ENCODE peak calls at places on chromosomes 5 and 9, in eight cellular contexts. W is pancreas; E is testis; Q is fibroblast of the aortic adventitia; C is ovary; K is neural crest cell; Y is heart left ventricle; U is CD8-positive, alpha-beta T cell. M is an unnamed sample.

GRCh38 chr5:110038297-110038997 is 348.7 kb downstream of the MAN2A1 start:
- DNase-seq in W (no peak), E (no peak), Q (peak; percentile 44), C (no peak), K (no peak), Y (no peak), U (no peak), M (no peak)

GRCh38 chr9:35110327-35110758 is 5.3 kb downstream of the ATOSB start:
- DNase-seq in W (no peak), E (peak; percentile 9), Q (peak; percentile 37), C (no peak), K (no peak), Y (peak; percentile 38), U (no peak), M (no peak)

GRCh38 chr5:118889165-118889564 is 99.2 kb downstream of the DTWD2 start:
- DNase-seq in W (no peak), E (no peak), Q (no peak), C (no peak), K (no peak), Y (no peak), U (no peak), M (no peak)

GRCh38 chr9:132207839-132208615 is 46.2 kb downstream of the NTNG2 start:
- DNase-seq in W (no peak), E (no peak), Q (no peak), C (no peak), K (no peak), Y (no peak), U (no peak), M (no peak)

GRCh38 chr9:124356745-124357390 is 58.4 kb downstream of the PSMB7 start:
- DNase-seq in W (no peak), E (peak; percentile 11), Q (no peak), C (no peak), K (no peak), Y (no peak), U (no peak), M (no peak)

GRCh38 chr5:53991942-53992341 is 318.4 kb downstream of the ARL15 start:
- DNase-seq in W (no peak), E (no peak), Q (peak; percentile 32), C (no peak), K (no peak), Y (no peak), U (no peak), M (no peak)

GRCh38 chr9:80692751-80693150 is 996.6 kb downstream of the TLE1 start:
- DNase-seq in W (no peak), E (no peak), Q (no peak), C (no peak), K (no peak), Y (no peak), U (no peak), M (no peak)

GRCh38 chr9:131235480-131235851 is 40.8 kb downstream of the FAM78A start:
- DNase-seq in W (no peak), E (no peak), Q (no peak), C (no peak), K (no peak), Y (no peak), U (no peak), M (no peak)

GRCh38 chr9:133059623-133060022 is 2.2 kb upstream of the CEL start:
- DNase-seq in W (peak; percentile 77), E (no peak), Q (no peak), C (no peak), K (no peak), Y (no peak), U (no peak), M (no peak)

GRCh38 chr9:35741740-35742139 is 7.3 kb downstream of the GBA2 start:
- DNase-seq in W (no peak), E (no peak), Q (no peak), C (no peak), K (no peak), Y (no peak), U (no peak), M (no peak)

GRCh38 chr5:153504726-153505125 is 14.3 kb downstream of the GRIA1 start:
- DNase-seq in W (no peak), E (no peak), Q (no peak), C (no peak), K (no peak), Y (no peak), U (no peak), M (no peak)

GRCh38 chr9:129724456-129725190 is 28.2 kb downstream of the PTGES start:
- DNase-seq in W (no peak), E (no peak), Q (no peak), C (no peak), K (no peak), Y (no peak), U (no peak), M (no peak)

GRCh38 chr9:121738969-121739368 is 87.5 kb downstream of the DAB2IP start:
- DNase-seq in W (no peak), E (peak; percentile 45), Q (peak; percentile 70), C (no peak), K (no peak), Y (no peak), U (no peak), M (no peak)

GRCh38 chr9:19492775-19493173 is 84.0 kb downstream of the ACER2 start:
- DNase-seq in W (no peak), E (no peak), Q (no peak), C (no peak), K (no peak), Y (no peak), U (no peak), M (no peak)

GRCh38 chr5:417301-417700 is 25.7 kb upstream of the EXOC3 start:
- DNase-seq in W (no peak), E (no peak), Q (no peak), C (peak; percentile 7), K (no peak), Y (no peak), U (no peak), M (no peak)

GRCh38 chr9:131475956-131476776 is 26.6 kb upstream of the POMT1 start:
- DNase-seq in W (no peak), E (no peak), Q (no peak), C (peak; percentile 40), K (no peak), Y (peak; percentile 32), U (no peak), M (no peak)

GRCh38 chr5:33721491-33722245 is 170.1 kb downstream of the ADAMTS12 start:
- DNase-seq in W (no peak), E (no peak), Q (peak; percentile 83), C (no peak), K (no peak), Y (no peak), U (no peak), M (no peak)

GRCh38 chr5:140576776-140577201 is 12.2 kb downstream of the SLC35A4 start:
- DNase-seq in W (no peak), E (no peak), Q (peak; percentile 31), C (no peak), K (no peak), Y (no peak), U (no peak), M (no peak)

GRCh38 chr5:150245111-150245789 is 44.3 kb downstream of the CAMK2A start:
- DNase-seq in W (no peak), E (peak; percentile 23), Q (peak; percentile 53), C (peak; percentile 67), K (peak; percentile 32), Y (peak; percentile 86), U (no peak), M (no peak)

DNA sequence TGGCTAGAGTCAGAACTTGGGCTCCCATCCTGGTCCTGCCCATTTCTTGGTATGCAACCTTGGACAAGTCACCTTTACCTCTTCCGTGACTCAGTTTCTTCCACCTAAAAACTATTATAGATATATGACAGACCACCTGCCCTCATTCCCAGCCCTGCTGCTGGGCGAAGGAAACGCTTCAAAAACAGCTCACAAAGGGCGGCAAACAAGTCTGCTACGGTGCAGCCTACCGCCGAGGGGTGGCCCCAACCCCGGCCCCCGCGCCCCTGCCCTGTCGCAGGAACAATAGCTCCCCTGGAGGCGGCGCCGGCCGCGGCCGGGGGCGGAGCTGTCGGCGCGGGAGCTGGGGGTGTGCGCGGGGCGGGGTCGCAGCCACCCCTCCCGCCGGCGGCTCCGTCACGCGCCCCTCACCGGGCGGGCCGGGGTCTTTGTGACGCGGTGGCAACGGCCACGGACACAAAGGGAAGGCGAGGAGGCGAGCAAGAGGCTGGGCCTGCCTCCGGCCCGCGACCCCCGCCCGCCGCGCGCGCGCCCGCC is at the start of gene TMEFF1:
- DNase-seq in W (peak; percentile 14), E (peak; percentile 36), Q (no peak), C (peak; percentile 53), K (peak; percentile 70), Y (peak; percentile 36), U (no peak), M (peak; percentile 57)
- TF ChIP-seq CTCF in W (no peak), E (no peak), Q (peak; percentile 22), C (no peak), K (peak; percentile 49), Y (no peak), U (no peak), M (no peak)

DNA sequence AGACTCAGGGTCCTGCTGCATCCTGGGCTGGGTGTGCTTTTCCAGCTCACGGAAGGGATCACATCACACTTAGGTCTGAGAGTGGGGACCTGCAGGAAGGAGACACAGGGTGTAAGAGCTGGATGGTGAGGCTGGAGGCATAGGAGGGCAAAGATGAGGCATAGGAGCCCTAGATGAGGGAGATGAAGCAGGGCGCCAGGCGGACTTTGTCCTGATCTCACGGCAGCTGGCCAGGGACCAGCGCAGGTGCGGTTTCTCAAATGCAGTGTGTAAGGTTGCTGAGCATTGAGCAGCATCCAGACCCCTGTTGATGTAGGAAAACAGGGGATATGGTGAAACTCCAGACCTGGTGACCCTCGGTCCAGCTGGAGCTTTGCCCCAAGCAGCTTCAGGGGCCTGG is 156.5 kb downstream of the PSAT1 start:
- DNase-seq in W (no peak), E (no peak), Q (no peak), C (no peak), K (no peak), Y (no peak), U (no peak), M (no peak)
- TF ChIP-seq CTCF in W (no peak), E (no peak), Q (no peak), C (no peak), K (no peak), Y (no peak), U (no peak), M (no peak)

DNA sequence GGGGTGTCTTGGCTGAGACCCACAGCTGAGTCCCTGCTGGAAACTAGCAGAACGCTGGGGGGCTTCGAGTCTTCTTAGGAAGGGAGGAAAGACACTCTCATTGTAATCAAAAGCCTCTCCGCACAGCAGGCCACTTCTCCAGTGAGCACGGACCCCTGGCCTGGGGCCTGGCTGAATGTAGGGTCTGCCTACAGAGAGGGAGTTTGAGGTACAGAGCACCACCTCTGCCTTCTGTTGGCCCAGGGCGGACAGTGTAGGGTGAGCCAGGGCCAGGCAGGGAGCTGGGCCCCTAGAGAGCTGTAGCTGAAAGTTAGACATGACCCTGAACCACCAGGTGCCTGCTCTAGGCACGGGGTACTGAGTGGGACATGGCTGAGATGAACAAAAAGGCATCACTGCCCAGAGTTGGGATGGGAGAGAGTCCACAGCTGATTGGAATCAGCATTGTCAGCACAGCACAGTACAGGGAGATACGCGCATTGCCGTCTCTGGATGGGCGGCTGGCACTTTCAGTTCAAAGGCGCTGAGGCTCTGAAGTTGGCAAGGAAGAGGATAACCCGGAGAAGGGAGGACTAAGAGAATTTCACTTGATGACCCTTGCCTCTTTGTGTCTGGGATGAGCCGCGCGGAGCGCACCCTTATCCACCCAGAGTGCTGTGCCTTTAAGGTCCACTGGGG is 363 bp upstream of the SLC25A48 start:
- DNase-seq in W (no peak), E (peak; percentile 67), Q (peak; percentile 29), C (no peak), K (no peak), Y (no peak), U (no peak), M (no peak)
- TF ChIP-seq CTCF in W (peak; percentile 65), E (peak; percentile 39), Q (peak; percentile 71), C (no peak), K (no peak), Y (no peak), U (no peak), M (peak; percentile 59)

GRCh38 chr9:112366591-112366990 is 13.3 kb upstream of the HSDL2 start:
- DNase-seq in W (no peak), E (no peak), Q (no peak), C (no peak), K (no peak), Y (no peak), U (no peak), M (no peak)
- TF ChIP-seq CTCF in W (no peak), E (no peak), Q (peak; percentile 21), C (no peak), K (no peak), Y (no peak), U (no peak), M (no peak)

M was measured in D721Med.